ENCODE peak calls at places on chromosomes 13 and 19, in five cellular contexts. D is neuronal stem cell, H is neural progenitor cell, W is GM23248, T is fibroblast of lung. E is an unnamed sample. For H3K4me1, the result is how much of the 10 kb centered on the place peaks cover.

GRCh38 chr13:114038211-114038613 is 64.3 kb upstream of the C13orf46 start:
- DNase-seq in D (no peak), H (no peak), W (peak), T (no peak), E (no peak)

GRCh38 chr19:15457701-15458484 is 6.5 kb downstream of the RASAL3 start:
- DNase-seq in D (no peak), H (no peak), T (no peak), W (no peak), E (no peak)

GRCh38 chr13:59633290-59633689 is 530.4 kb downstream of the DIAPH3 start:
- DNase-seq in D (no peak), W (no peak), T (no peak), H (no peak), E (no peak)

GRCh38 chr19:38247126-38247525 is 9.0 kb downstream of the PPP1R14A start:
- DNase-seq in H (no peak), T (no peak), W (peak), D (no peak), E (no peak)

GRCh38 chr19:17266975-17267788 is at the start of gene BABAM1:
- DNase-seq in W (peak), D (peak), T (peak), H (peak), E (peak)

GRCh38 chr19:41569481-41570150 is 6.3 kb upstream of the CEACAM21 start:
- DNase-seq in H (no peak), W (no peak), T (no peak), D (no peak), E (no peak)

GRCh38 chr19:36833430-36833829 is 4.8 kb downstream of the ZNF790 start:
- DNase-seq in T (no peak), H (no peak), W (no peak), D (no peak), E (no peak)

GRCh38 chr19:9885077-9885552 is 50.0 kb downstream of the PIN1 start:
- DNase-seq in H (no peak), W (peak), T (peak), D (no peak), E (no peak)

GRCh38 chr19:40567040-40567749 is 9.5 kb upstream of the SHKBP1 start:
- DNase-seq in D (no peak), H (peak), T (peak), W (peak), E (no peak)

GRCh38 chr19:4974855-4975469 is 6.0 kb downstream of the KDM4B start:
- DNase-seq in T (no peak), H (no peak), W (no peak), D (no peak), E (no peak)

GRCh38 chr19:48569814-48570213 is 17.8 kb downstream of the SULT2B1 start:
- DNase-seq in W (peak), T (peak), H (peak), D (no peak), E (no peak)

GRCh38 chr13:47455581-47455980 is 545.5 kb downstream of the SUCLA2 start:
- DNase-seq in T (no peak), H (no peak), D (no peak), W (peak), E (no peak)

GRCh38 chr13:98688373-98688772 is 64.1 kb downstream of the SLC15A1 start:
- DNase-seq in W (no peak), H (no peak), T (no peak), D (no peak), E (no peak)

GRCh38 chr19:28341810-28342350 is 871.1 kb downstream of the UQCRFS1 start:
- DNase-seq in H (no peak), T (no peak), W (no peak), D (no peak), E (no peak)

GRCh38 chr13:65555973-65556372 is 1674.2 kb downstream of the PCDH9 start:
- DNase-seq in W (no peak), D (no peak), T (no peak), H (no peak), E (no peak)

GRCh38 chr13:33109801-33110200 is 93.6 kb downstream of the KL start:
- DNase-seq in T (no peak), W (peak), H (peak), D (no peak), E (peak)

GRCh38 chr13:50387124-50387581 is 371.9 kb downstream of the KCNRG start:
- DNase-seq in H (peak), D (peak), T (peak), W (peak), E (peak)

GRCh38 chr19:38913958-38914357 is 2.0 kb upstream of the CCER2 start:
- DNase-seq in W (no peak), H (no peak), D (no peak), T (no peak), E (no peak)

GRCh38 chr19:31127132-31127967 is 221.9 kb downstream of the TSHZ3 start:
- DNase-seq in H (no peak), T (peak), W (peak), D (no peak), E (no peak)

GRCh38 chr19:16623066-16623465 is 4.9 kb downstream of the MED26 start:
- DNase-seq in D (no peak), H (no peak), W (no peak), T (no peak), E (no peak)

GRCh38 chr19:18204394-18205179 is 745 bp upstream of the RAB3A start:
- DNase-seq in H (peak), W (peak), D (peak), T (no peak), E (no peak)

GRCh38 chr19:51441410-51442390 is 16.6 kb downstream of the SIGLEC8 start:
- DNase-seq in T (no peak), D (no peak), W (no peak), H (no peak), E (peak)

GRCh38 chr19:51439021-51439465 is 19.2 kb downstream of the SIGLEC8 start:
- DNase-seq in W (peak), D (no peak), H (peak), T (no peak), E (peak)

GRCh38 chr19:51440052-51440451 is 18.2 kb downstream of the SIGLEC8 start:
- DNase-seq in T (no peak), D (no peak), H (no peak), W (no peak), E (no peak)

GRCh38 chr19:51440846-51441409 is 17.3 kb downstream of the SIGLEC8 start:
- DNase-seq in T (no peak), W (peak), D (no peak), H (no peak), E (no peak)
- H2AFZ ChIP-seq in T (no peak), W (no peak), D (no peak), H (no peak), E (peak)

GRCh38 chr19:35048911-35049411 is 7.4 kb downstream of the HPN start:
- DNase-seq in D (no peak), W (no peak), H (no peak), T (no peak), E (no peak)
- H3K4me1 ChIP-seq in D (under half), W (under half), H (under half), T (under half), E (under half)

GRCh38 chr13:26499209-26499601 is 58.3 kb upstream of the WASF3 start:
- DNase-seq in T (no peak), W (no peak), H (peak), D (no peak), E (no peak)
- H3K27ac ChIP-seq in T (no peak), W (peak), H (no peak), D (peak), E (no peak)

GRCh38 chr19:6503407-6504201 is 1.5 kb upstream of the TUBB4A start:
- DNase-seq in T (no peak), H (no peak), W (no peak), D (no peak), E (no peak)

GRCh38 chr19:6500837-6501739 is 1.0 kb downstream of the TUBB4A start:
- DNase-seq in D (no peak), W (no peak), T (no peak), H (no peak), E (no peak)

GRCh38 chr19:6498294-6499036 is 3.6 kb downstream of the TUBB4A start:
- DNase-seq in D (no peak), W (no peak), T (no peak), H (no peak), E (peak)

GRCh38 chr19:6499052-6499790 is 2.9 kb downstream of the TUBB4A start:
- DNase-seq in D (no peak), T (no peak), W (no peak), H (no peak), E (peak)

DNA sequence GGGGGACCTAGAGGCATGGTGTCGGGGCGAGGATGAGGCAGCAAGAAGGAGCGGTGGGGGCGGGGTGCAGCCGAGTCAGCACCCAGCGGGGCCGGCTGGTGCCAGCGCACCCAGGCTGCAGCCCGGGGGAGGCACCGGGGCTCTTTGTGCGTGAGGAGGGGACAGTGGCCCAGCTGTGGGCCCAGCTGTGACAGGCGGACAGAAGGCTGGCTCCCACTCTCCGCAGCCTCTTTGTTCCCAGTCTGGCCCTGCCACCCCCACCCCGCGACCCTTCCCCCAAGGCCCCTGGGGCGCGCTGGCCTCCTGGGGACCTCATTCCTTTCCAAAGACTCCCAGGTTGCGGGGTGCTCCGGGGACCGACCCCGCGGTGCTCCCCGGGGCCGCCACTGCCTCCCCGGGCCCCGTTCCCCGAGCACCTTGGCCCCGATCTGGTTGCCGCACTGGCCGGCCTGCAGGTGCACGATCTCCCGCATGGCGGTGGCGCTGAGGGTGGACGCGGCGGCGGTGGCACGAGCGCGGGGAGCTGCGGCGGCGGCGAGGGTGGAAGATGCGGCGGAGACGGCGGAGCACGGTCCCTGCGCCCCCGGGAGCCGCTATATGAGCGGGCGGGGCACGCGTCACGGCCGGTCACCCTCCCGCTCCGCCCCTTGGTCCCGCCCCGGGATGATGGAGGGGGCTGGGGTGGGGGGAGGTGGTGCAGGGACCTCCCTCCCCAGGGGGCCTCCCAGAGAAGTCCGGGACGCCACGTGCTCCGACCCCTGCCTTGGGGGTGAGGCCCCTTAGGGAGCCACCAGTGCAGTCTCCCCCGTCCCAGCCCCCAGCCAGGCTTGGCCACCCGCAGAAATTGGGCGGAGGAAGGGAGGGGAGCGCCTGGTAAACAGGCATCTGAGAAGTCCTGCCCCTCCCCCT is at the start of gene TUBB4A:
- DNase-seq in H (peak), D (no peak), W (no peak), T (no peak), E (peak)
- H2AFZ ChIP-seq in H (peak), D (peak), W (no peak), T (no peak), E (peak)

GRCh38 chr19:13053238-13053637 is 49.4 kb downstream of the LYL1 start:
- DNase-seq in D (no peak), W (peak), H (no peak), T (peak), E (no peak)

GRCh38 chr19:13053761-13054604 is 48.7 kb downstream of the LYL1 start:
- DNase-seq in H (peak), W (peak), D (peak), T (peak), E (no peak)

GRCh38 chr19:13050274-13050673 is 52.4 kb downstream of the LYL1 start:
- DNase-seq in D (no peak), H (no peak), W (peak), T (no peak), E (no peak)

GRCh38 chr19:13052447-13053232 is 50.0 kb downstream of the LYL1 start:
- DNase-seq in D (no peak), H (no peak), W (peak), T (no peak), E (no peak)

DNA sequence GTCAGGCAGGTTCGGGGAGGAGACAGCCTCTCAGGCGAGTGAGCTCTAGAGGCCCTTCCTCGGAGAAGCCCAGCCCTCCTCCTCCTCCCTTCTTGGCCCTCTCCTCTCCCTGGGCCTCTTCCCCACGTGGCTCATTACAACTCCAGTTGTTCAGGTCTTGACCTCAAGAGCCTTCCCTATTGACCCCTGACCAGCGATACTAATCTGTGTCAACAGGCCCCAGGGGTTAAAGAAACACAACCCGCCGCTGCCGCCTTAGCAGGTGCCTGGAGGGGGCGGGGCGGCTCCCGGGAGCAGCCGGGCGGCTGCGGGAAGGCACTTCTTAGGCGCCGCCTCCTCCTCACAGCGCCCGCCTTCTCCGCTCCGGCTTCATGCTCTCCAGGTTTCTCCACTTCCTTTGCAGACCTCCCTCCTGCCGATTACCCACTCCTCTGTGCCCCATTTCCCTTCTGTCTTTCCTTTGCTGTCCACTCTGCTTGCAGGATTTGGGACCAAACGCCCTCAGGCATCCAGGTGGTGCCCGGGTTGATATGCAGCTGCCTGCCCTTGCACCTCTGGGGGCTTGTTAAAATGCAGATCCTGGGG is 51.0 kb downstream of the LYL1 start:
- DNase-seq in D (peak), T (peak), W (peak), H (peak), E (no peak)
- H3K4me1 ChIP-seq in D (under half), T (half or more), W (half or more), H (half or more), E (under half)

DNA sequence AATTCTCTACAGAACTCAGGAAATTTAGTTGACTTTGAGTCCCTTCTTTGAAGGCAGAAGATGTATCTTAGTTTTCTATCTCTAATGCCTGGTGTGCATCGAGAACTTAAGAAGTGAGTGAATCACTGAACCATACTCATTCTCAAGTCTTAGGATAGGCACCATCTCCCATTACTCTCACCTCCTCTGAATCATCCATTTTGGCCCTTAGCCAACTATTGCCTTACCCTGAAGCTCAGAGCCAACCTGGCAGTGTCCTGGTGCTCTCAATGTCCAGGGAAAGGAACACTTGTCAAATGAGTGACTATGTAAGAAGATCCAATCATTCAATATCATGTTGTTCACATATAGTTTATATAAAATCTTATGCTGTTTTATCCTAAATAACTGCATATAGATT is 146.6 kb downstream of the RGCC start:
- DNase-seq in T (peak), H (no peak), W (peak), D (no peak), E (no peak)
- H3K27ac ChIP-seq in T (no peak), H (no peak), W (no peak), D (no peak), E (no peak)

GRCh38 chr19:29773141-29773540 is 38.6 kb upstream of the CCNE1 start:
- DNase-seq in D (no peak), H (no peak), T (no peak), W (no peak), E (no peak)

GRCh38 chr19:29770653-29771052 is 41.1 kb upstream of the CCNE1 start:
- DNase-seq in D (no peak), T (no peak), W (no peak), H (no peak), E (no peak)

GRCh38 chr19:29769997-29770396 is 41.8 kb upstream of the CCNE1 start:
- DNase-seq in H (no peak), T (no peak), D (no peak), W (no peak), E (no peak)

GRCh38 chr19:29772696-29773095 is 39.1 kb upstream of the CCNE1 start:
- DNase-seq in W (no peak), D (no peak), H (no peak), T (no peak), E (no peak)

GRCh38 chr19:29771708-29772415 is 39.9 kb upstream of the CCNE1 start:
- DNase-seq in T (peak), D (peak), H (peak), W (peak), E (peak)
- H2AFZ ChIP-seq in T (no peak), D (peak), H (peak), W (no peak), E (no peak)

E was measured in Karpas-422.